ENCODE peak calls at places on chromosomes 6 and 20, in seven cellular contexts. X is WERI-Rb-1; F is activated CD4-positive, alpha-beta T cell treated with anti-CD3 and anti-CD28 coated beads, Interleukin-2, amount 50 U/mL, for 1 hour; W is renal cortical epithelial cell; A is EL; G is germinal center; C is prostate gland. Z is an unnamed sample.

GRCh38 chr20:9573598-9573997 is 59.2 kb downstream of the LAMP5 start:
- DNase-seq in G (no peak), W (no peak), A (no peak), F (no peak), C (no peak), X (no peak), Z (no peak)

GRCh38 chr6:49326337-49326736 is 136.7 kb downstream of the MMUT start:
- DNase-seq in F (no peak), X (no peak), C (no peak), W (peak; percentile 66), G (no peak), A (peak; percentile 85), Z (no peak)

GRCh38 chr6:31559958-31560696 is 12.0 kb upstream of the LTA start:
- DNase-seq in A (peak; percentile 96), W (peak; percentile 80), C (no peak), X (peak; percentile 45), F (no peak), G (peak; percentile 63), Z (no peak)

GRCh38 chr6:126337323-126337722 is 2.6 kb upstream of the CENPW start:
- DNase-seq in W (peak; percentile 85), A (no peak), C (no peak), G (no peak), X (no peak), F (no peak), Z (peak; percentile 89)

GRCh38 chr6:6650839-6651238 is 62.3 kb downstream of the LY86 start:
- DNase-seq in F (no peak), A (no peak), C (no peak), W (no peak), G (no peak), X (no peak), Z (no peak)

GRCh38 chr6:71721642-71722041 is 164.7 kb upstream of the RIMS1 start:
- DNase-seq in A (peak; percentile 33), X (no peak), W (no peak), F (no peak), G (no peak), C (no peak), Z (peak; percentile 11)

GRCh38 chr6:73728548-73729205 is 32.7 kb downstream of the CD109 start:
- DNase-seq in X (no peak), F (no peak), A (no peak), C (no peak), W (no peak), G (no peak), Z (no peak)

GRCh38 chr20:29742699-29743100 is 1514.8 kb upstream of the DEFB115 start:
- DNase-seq in A (no peak), G (no peak), F (no peak), C (no peak), W (no peak), X (no peak), Z (no peak)

GRCh38 chr20:24321939-24322338 is 147.5 kb upstream of the SYNDIG1 start:
- DNase-seq in C (no peak), W (no peak), F (no peak), G (no peak), X (no peak), A (no peak), Z (no peak)

GRCh38 chr6:150600302-150601017 is 775 bp downstream of the PLEKHG1 start:
- DNase-seq in F (peak; percentile 51), C (peak; percentile 57), X (peak; percentile 77), W (peak; percentile 79), A (peak; percentile 53), G (peak; percentile 90), Z (peak; percentile 76)

GRCh38 chr6:15744824-15745402 is 82.1 kb upstream of the DTNBP1 start:
- DNase-seq in F (no peak), G (no peak), X (no peak), C (no peak), A (no peak), W (no peak), Z (no peak)

GRCh38 chr6:151656392-151656791 is 151.1 kb upstream of the ESR1 start:
- DNase-seq in F (no peak), X (no peak), A (no peak), C (no peak), G (no peak), W (no peak), Z (no peak)

GRCh38 chr6:157878039-157878438 is 55.0 kb downstream of the SNX9 start:
- DNase-seq in C (no peak), W (no peak), F (no peak), X (no peak), A (no peak), G (no peak), Z (no peak)

GRCh38 chr20:61765081-61765870 is 300.4 kb downstream of the TAF4 start:
- DNase-seq in G (no peak), C (no peak), A (no peak), W (no peak), X (no peak), F (no peak), Z (no peak)

GRCh38 chr6:132604635-132605150 is 15.2 kb upstream of the TAAR5 start:
- DNase-seq in X (no peak), G (no peak), A (no peak), W (no peak), F (no peak), C (no peak), Z (no peak)

GRCh38 chr20:41509801-41510200 is 108.4 kb downstream of the CHD6 start:
- DNase-seq in W (peak; percentile 12), X (no peak), G (no peak), C (peak; percentile 26), F (no peak), A (peak; percentile 8), Z (peak; percentile 83)

GRCh38 chr6:116531675-116532570 is 13.6 kb downstream of the TRAPPC3L start:
- DNase-seq in X (peak; percentile 54), F (peak; percentile 61), A (peak; percentile 62), W (peak; percentile 77), C (peak; percentile 13), G (peak; percentile 48), Z (peak; percentile 74)

GRCh38 chr6:35064508-35065440 is 76.4 kb downstream of the TCP11 start:
- DNase-seq in F (no peak), G (no peak), C (no peak), W (no peak), A (no peak), X (peak; percentile 62), Z (peak; percentile 58)

GRCh38 chr6:125301435-125302391 is at the start of gene HDDC2:
- DNase-seq in G (peak; percentile 61), F (peak; percentile 22), A (peak; percentile 79), X (peak; percentile 62), C (peak; percentile 34), W (no peak), Z (peak; percentile 88)

GRCh38 chr20:45963059-45964011 is 8.7 kb downstream of the ZNF335 start:
- DNase-seq in F (no peak), G (no peak), C (no peak), X (peak; percentile 68), A (peak; percentile 36), W (peak; percentile 58), Z (peak; percentile 47)

GRCh38 chr6:26331809-26332226 is 33.2 kb upstream of the BTN3A2 start:
- DNase-seq in A (peak; percentile 13), G (peak; percentile 29), X (no peak), F (peak; percentile 39), C (no peak), W (no peak), Z (no peak)

GRCh38 chr6:2196079-2196679 is 49.2 kb downstream of the GMDS start:
- DNase-seq in C (peak; percentile 32), F (peak; percentile 7), X (peak; percentile 50), W (peak; percentile 69), G (peak; percentile 29), A (peak; percentile 52), Z (peak; percentile 80)

GRCh38 chr6:11727995-11728961 is 50.3 kb downstream of the ADTRP start:
- DNase-seq in C (no peak), W (no peak), G (no peak), X (peak; percentile 85), F (peak; percentile 29), A (no peak), Z (no peak)

GRCh38 chr6:93423542-93423941 is 4.2 kb upstream of the EPHA7 start:
- DNase-seq in A (peak; percentile 8), C (peak; percentile 25), F (no peak), X (peak; percentile 77), W (peak; percentile 63), G (no peak), Z (peak; percentile 80)

GRCh38 chr20:14800743-14801425 is 463.5 kb upstream of the FLRT3 start:
- DNase-seq in X (no peak), W (no peak), A (no peak), G (no peak), C (no peak), F (no peak), Z (no peak)

GRCh38 chr20:23655551-23656211 is 17.9 kb upstream of the CST3 start:
- DNase-seq in A (no peak), X (no peak), G (no peak), C (no peak), W (no peak), F (no peak), Z (peak; percentile 33)